ENCODE peak calls at places on chromosomes 16 and 17, in ten cellular contexts. B is suprapubic skin, R is esophagus muscularis mucosa, G is A549, O is H1, L is ovary, X is stomach, U is tibial nerve, W is sigmoid colon, V is upper lobe of left lung. Q is an unnamed sample.

GRCh38 chr16:28977703-28978641 is 3.4 kb downstream of the SPNS1 start:
- DNase-seq in O (no peak), V (no peak), R (no peak), B (no peak), X (no peak), G (peak), U (no peak), W (no peak), L (no peak), Q (no peak)

GRCh38 chr17:77889135-77889505 is 69.4 kb upstream of the TNRC6C start:
- DNase-seq in R (no peak), V (no peak), B (no peak), G (no peak), O (no peak), X (no peak), L (no peak), U (no peak), W (peak), Q (no peak)

GRCh38 chr16:10067406-10067805 is 114.8 kb downstream of the GRIN2A start:
- DNase-seq in O (no peak), L (no peak), R (no peak), W (no peak), V (no peak), G (no peak), U (no peak), B (no peak), X (no peak), Q (no peak)

GRCh38 chr16:1218930-1219611 is 6.0 kb downstream of the TPSG1 start:
- DNase-seq in U (no peak), L (no peak), V (peak), B (no peak), R (no peak), O (no peak), W (no peak), X (no peak), G (no peak), Q (no peak)

GRCh38 chr16:77277571-77277970 is 78.4 kb downstream of the SYCE1L start:
- DNase-seq in B (no peak), O (no peak), W (no peak), X (no peak), U (no peak), R (no peak), V (no peak), L (no peak), G (no peak), Q (no peak)

GRCh38 chr16:48384305-48384981 is 770 bp downstream of the SIAH1 start:
- DNase-seq in L (peak), W (peak), O (no peak), B (peak), U (peak), X (peak), R (no peak), G (peak), V (peak), Q (peak)

GRCh38 chr17:62986549-62986948 is 20.5 kb downstream of the TANC2 start:
- DNase-seq in V (no peak), W (no peak), X (no peak), R (no peak), U (no peak), O (no peak), L (no peak), G (no peak), B (no peak), Q (no peak)

GRCh38 chr16:61681124-61681523 is 355.1 kb downstream of the CDH8 start:
- DNase-seq in X (no peak), W (no peak), V (no peak), U (no peak), G (no peak), O (no peak), L (no peak), B (no peak), R (no peak), Q (no peak)

GRCh38 chr16:20744922-20745440 is 3.4 kb upstream of the THUMPD1 start:
- DNase-seq in L (no peak), B (no peak), O (no peak), X (no peak), W (no peak), R (peak), V (no peak), G (no peak), U (no peak), Q (no peak)

GRCh38 chr16:28264656-28265055 is 27.7 kb upstream of the SBK1 start:
- DNase-seq in W (no peak), L (no peak), R (no peak), O (no peak), U (no peak), B (no peak), X (peak), V (no peak), G (no peak), Q (peak)

GRCh38 chr16:30354423-30355143 is 525 bp downstream of the CD2BP2 start:
- DNase-seq in R (no peak), X (no peak), B (no peak), W (no peak), U (no peak), L (no peak), O (no peak), G (no peak), V (no peak), Q (peak)

GRCh38 chr17:13698832-13699231 is 97.1 kb upstream of the HS3ST3A1 start:
- DNase-seq in O (no peak), X (no peak), W (no peak), R (no peak), B (no peak), U (no peak), G (no peak), V (no peak), L (no peak), Q (no peak)

GRCh38 chr17:74116087-74116717 is 87.3 kb upstream of the RPL38 start:
- DNase-seq in R (no peak), U (no peak), L (no peak), W (no peak), G (no peak), X (no peak), B (no peak), V (no peak), O (no peak), Q (no peak)

GRCh38 chr17:39197380-39198185 is at the start of gene CACNB1:
- DNase-seq in B (peak), L (peak), X (peak), O (no peak), W (peak), G (peak), V (peak), R (no peak), U (peak), Q (peak)

GRCh38 chr16:4369006-4369766 is 2.5 kb upstream of the VASN start:
- DNase-seq in V (peak), O (no peak), W (no peak), G (no peak), U (no peak), X (no peak), R (no peak), B (no peak), L (no peak), Q (no peak)

GRCh38 chr17:67116045-67116575 is 71.8 kb downstream of the CACNG1 start:
- DNase-seq in R (no peak), W (no peak), O (no peak), G (no peak), B (no peak), V (no peak), X (no peak), L (no peak), U (no peak), Q (no peak)

GRCh38 chr16:67326472-67327309 is at the start of the genes KCTD19 and LRRC36:
- DNase-seq in G (peak), W (peak), B (peak), O (peak), L (peak), X (peak), U (peak), R (peak), V (peak), Q (peak)

GRCh38 chr17:49939318-49939717 is 29.7 kb upstream of the DLX4 start:
- DNase-seq in X (no peak), V (no peak), O (no peak), G (no peak), B (no peak), L (no peak), W (no peak), R (no peak), U (no peak), Q (no peak)

GRCh38 chr16:4755687-4756086 is 11.3 kb downstream of the ZNF500 start:
- DNase-seq in R (no peak), L (no peak), B (no peak), O (no peak), X (no peak), V (no peak), U (no peak), W (no peak), G (no peak), Q (no peak)

DNA sequence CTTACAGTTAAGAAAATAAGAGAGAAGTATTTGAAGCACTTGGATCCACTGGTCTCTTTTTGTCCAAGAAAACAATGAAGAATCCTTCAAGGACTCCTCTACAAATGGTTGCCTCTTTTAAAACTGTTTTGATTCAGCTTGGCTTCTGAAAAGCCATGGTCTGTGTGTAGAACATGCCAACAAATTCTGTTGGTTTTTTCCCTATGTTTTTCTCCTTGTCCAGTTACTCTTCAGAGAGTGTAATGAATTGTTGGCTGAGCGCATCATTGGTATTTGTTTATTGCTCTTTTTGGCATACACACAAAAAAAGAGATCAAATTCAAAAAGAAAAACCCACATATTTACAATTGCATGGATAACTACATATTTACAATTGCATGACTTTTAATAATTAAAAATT is at the start of gene ABCA10:
- DNase-seq in B (no peak), L (no peak), W (no peak), V (no peak), U (no peak), X (no peak), R (no peak), G (no peak), O (no peak), Q (no peak)
- TF ChIP-seq EP300 in B (no peak), L (no peak), W (no peak), V (no peak), U (no peak), X (no peak), R (no peak), G (no peak), O (no peak), Q (no peak)

DNA sequence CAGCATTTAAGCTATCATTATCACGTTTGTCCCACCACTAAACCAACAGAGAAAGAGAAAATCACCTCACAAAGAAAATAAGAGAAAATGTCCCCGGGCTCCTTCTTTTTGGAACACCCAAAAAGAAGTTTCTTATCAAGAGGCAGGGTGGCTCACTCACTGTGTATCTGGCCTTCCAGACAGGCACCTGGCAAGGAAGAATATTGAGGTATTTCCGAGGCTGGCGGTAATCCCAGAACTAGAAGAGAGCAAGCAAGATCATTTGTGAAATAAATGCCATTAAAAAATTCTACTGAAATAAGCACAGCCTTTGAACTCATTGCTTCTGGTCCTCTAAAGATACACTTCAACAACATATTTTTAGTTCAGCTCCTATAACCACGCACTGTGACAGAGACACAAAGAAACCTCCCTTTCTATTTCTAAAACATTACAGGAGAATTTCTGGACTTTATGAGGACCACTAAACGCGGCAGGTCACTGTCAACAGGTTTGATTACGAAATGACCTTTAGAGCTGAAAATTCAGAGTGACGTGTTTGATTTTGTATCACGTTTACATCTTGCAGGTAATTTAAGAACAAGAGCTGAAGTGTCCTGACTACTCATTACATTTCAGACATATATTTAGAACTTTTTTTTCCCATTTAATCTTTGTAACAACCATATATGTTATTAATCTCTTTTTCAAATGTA is 61.0 kb downstream of the WDR59 start:
- DNase-seq in W (no peak), X (peak), R (no peak), B (peak), G (no peak), U (no peak), L (no peak), O (no peak), V (no peak), Q (no peak)
- TF ChIP-seq EP300 in W (no peak), X (no peak), R (no peak), B (no peak), G (no peak), U (no peak), L (no peak), O (no peak), V (no peak), Q (no peak)

GRCh38 chr16:72744064-72744793 is 303.7 kb downstream of the ZFHX3 start:
- DNase-seq in W (no peak), G (no peak), L (no peak), B (no peak), U (no peak), R (no peak), O (no peak), V (no peak), X (no peak), Q (no peak)

GRCh38 chr16:72736074-72736473 is 311.9 kb downstream of the ZFHX3 start:
- DNase-seq in B (no peak), U (no peak), R (no peak), W (no peak), O (no peak), L (no peak), G (no peak), V (no peak), X (no peak), Q (no peak)

GRCh38 chr16:72740346-72740745 is 307.6 kb downstream of the ZFHX3 start:
- DNase-seq in X (no peak), V (no peak), G (no peak), O (no peak), R (no peak), U (no peak), W (no peak), L (no peak), B (no peak), Q (no peak)

GRCh38 chr16:72743011-72743761 is 304.7 kb downstream of the ZFHX3 start:
- DNase-seq in L (no peak), G (no peak), W (no peak), U (no peak), B (no peak), R (no peak), X (no peak), O (no peak), V (no peak), Q (no peak)

GRCh38 chr16:72739577-72739976 is 308.4 kb downstream of the ZFHX3 start:
- DNase-seq in B (no peak), W (no peak), V (no peak), O (no peak), G (no peak), R (no peak), L (no peak), X (no peak), U (no peak), Q (no peak)
- TF ChIP-seq EP300 in B (no peak), W (no peak), V (no peak), O (no peak), G (no peak), R (no peak), L (no peak), X (no peak), U (no peak), Q (no peak)

GRCh38 chr17:51234162-51234561 is 25.7 kb downstream of the MBTD1 start:
- DNase-seq in O (no peak), R (no peak), X (no peak), V (no peak), B (no peak), W (no peak), L (no peak), U (no peak), G (no peak), Q (no peak)

GRCh38 chr17:51231999-51232398 is 27.9 kb downstream of the MBTD1 start:
- DNase-seq in X (no peak), R (no peak), G (no peak), V (no peak), W (no peak), L (no peak), O (no peak), U (no peak), B (no peak), Q (no peak)

GRCh38 chr17:51229889-51230288 is 30.0 kb downstream of the MBTD1 start:
- DNase-seq in X (no peak), W (no peak), R (no peak), V (no peak), U (no peak), L (no peak), G (no peak), O (no peak), B (no peak), Q (no peak)

GRCh38 chr17:51228177-51228576 is 31.7 kb downstream of the MBTD1 start:
- DNase-seq in R (no peak), B (no peak), U (no peak), O (no peak), G (no peak), W (no peak), V (no peak), L (no peak), X (no peak), Q (no peak)

GRCh38 chr17:51230306-51230705 is 29.5 kb downstream of the MBTD1 start:
- DNase-seq in G (no peak), O (no peak), L (no peak), X (no peak), U (no peak), V (no peak), W (no peak), B (no peak), R (no peak), Q (no peak)
- TF ChIP-seq EP300 in G (no peak), O (no peak), L (no peak), X (no peak), U (no peak), V (no peak), W (no peak), B (no peak), R (no peak), Q (no peak)

DNA sequence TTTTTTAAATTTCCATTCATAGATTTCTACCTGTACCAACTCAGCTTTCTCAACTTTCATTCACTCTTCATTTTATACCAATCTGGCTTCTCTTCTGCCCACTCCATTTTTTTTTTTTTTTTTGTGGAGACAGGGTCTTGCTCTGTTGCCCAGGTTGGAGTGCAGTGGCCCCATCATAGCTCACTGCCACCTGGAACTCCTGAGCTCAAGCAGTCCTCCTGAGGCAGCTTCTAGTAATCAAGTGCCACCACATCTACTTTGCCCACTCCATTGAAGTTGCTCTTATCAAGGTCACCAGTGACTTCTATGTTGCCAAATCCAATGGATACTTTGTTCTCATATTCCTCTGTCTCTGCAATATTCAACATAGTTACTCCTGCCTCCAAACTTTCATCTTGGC is 1.7 kb downstream of the SUPT6H start:
- DNase-seq in L (no peak), G (no peak), U (no peak), V (no peak), W (no peak), B (no peak), X (no peak), R (no peak), O (no peak), Q (no peak)
- TF ChIP-seq EP300 in L (no peak), G (no peak), U (no peak), V (no peak), W (no peak), B (no peak), X (no peak), R (no peak), O (no peak), Q (no peak)

DNA sequence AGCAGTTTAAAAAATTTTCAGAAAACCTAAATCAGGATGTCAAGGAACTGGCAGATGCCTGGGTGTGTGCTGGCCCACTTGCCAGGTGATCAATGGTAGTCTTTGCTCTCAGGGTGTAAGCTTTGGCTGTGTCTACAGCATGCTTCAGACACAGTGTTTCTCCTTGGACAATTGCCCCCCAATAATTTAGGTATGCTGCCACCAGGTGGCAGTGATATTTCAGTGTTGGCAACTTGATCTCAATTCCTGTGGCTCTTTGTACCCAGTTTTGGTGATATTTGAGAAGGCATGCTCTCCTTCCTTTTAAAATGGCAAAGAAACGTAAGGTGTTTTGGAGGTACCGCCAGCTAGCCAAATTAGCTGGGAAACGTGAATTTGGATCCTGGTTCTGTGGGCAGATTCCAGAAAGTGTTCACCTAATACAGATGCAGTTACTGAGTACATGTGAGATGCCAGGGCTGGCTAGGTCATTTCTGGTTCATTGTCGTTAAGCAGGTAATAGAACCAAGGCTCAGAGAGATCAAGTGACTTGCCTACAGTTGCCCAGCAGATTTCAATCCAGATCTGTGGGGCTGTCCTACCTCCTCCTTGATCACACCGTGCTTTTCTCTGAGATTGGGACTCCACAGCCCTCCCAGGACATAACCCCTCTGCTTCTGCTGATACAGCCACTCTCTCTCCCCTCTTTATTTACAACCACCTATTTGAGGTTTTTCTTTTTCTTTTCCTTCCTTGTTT is 155.6 kb upstream of the PLCG2 start:
- DNase-seq in U (peak), L (no peak), B (no peak), R (no peak), O (no peak), W (no peak), X (peak), V (no peak), G (peak), Q (peak)
- TF ChIP-seq EP300 in U (no peak), L (no peak), B (no peak), R (no peak), O (no peak), W (no peak), X (no peak), V (no peak), G (no peak), Q (no peak)

DNA sequence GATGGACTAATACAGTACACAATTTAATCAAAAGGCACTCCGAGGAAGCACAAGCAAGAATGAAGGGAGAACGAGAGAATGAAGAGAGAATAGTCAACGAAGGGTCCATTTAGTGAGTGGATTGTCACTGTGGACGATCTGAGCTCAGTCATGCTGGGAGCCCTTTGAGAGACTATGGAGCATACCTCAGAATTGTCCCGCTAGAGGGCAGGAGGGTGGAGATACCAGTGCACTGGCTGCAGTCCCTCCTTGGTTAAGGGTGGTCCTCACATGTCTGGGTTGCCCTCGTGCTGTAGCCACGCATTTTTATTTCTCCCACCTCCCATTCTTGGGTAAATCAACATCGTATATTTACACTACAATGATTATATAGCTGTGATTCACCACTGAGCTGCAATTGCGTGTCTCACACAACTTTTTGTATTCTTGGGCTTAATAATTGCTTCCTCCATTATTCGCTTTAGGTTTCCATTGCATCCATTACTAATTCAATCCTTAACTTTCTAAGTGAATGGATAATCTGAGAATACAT is 33.2 kb upstream of the FAM20A start:
- DNase-seq in U (no peak), O (no peak), W (no peak), B (no peak), X (no peak), R (no peak), G (no peak), V (no peak), L (no peak), Q (no peak)
- TF ChIP-seq EP300 in U (no peak), O (no peak), W (no peak), B (no peak), X (no peak), R (no peak), G (no peak), V (no peak), L (no peak), Q (no peak)

Q was measured in transverse colon.